ENCODE peak calls at places on chromosomes 6 and 20, in five cellular contexts. One of them, this sample, is unnamed.

GRCh38 chr6:21999012-21999528 is 297.8 kb downstream of the PRL start:
- DNase-seq in HT-29: no peak
- DNase-seq in mucosa of descending colon: no peak
- DNase-seq in uterus: no peak
- DNase-seq in foreskin fibroblast: no peak
- DNase-seq in this sample: no peak

GRCh38 chr6:75991941-75992340 is 80.5 kb downstream of the IMPG1 start:
- DNase-seq in HT-29: peak; percentile 17
- DNase-seq in foreskin fibroblast: no peak
- DNase-seq in uterus: no peak
- DNase-seq in mucosa of descending colon: no peak
- DNase-seq in this sample: no peak

GRCh38 chr6:74248966-74249365 is 553.0 kb downstream of the CD109 start:
- DNase-seq in HT-29: no peak
- DNase-seq in foreskin fibroblast: no peak
- DNase-seq in uterus: no peak
- DNase-seq in mucosa of descending colon: no peak
- DNase-seq in this sample: no peak

GRCh38 chr6:1108198-1108597 is 203.7 kb upstream of the FOXQ1 start:
- DNase-seq in mucosa of descending colon: no peak
- DNase-seq in uterus: no peak
- DNase-seq in foreskin fibroblast: no peak
- DNase-seq in HT-29: no peak
- DNase-seq in this sample: no peak

GRCh38 chr20:61608275-61609085 is 356.4 kb downstream of the CDH4 start:
- DNase-seq in HT-29: peak; percentile 54
- DNase-seq in foreskin fibroblast: no peak
- DNase-seq in mucosa of descending colon: peak; percentile 9
- DNase-seq in uterus: no peak
- DNase-seq in this sample: no peak

GRCh38 chr6:158018851-158019361 is 37.2 kb downstream of the SYNJ2 start:
- DNase-seq in HT-29: no peak
- DNase-seq in uterus: no peak
- DNase-seq in foreskin fibroblast: peak; percentile 37
- DNase-seq in mucosa of descending colon: no peak
- DNase-seq in this sample: no peak

GRCh38 chr6:22717906-22718305 is 148.5 kb downstream of the HDGFL1 start:
- DNase-seq in foreskin fibroblast: no peak
- DNase-seq in uterus: peak; percentile 26
- DNase-seq in mucosa of descending colon: peak; percentile 65
- DNase-seq in HT-29: no peak
- DNase-seq in this sample: no peak

GRCh38 chr6:34289137-34289536 is 40.3 kb upstream of the SMIM29 start:
- DNase-seq in uterus: no peak
- DNase-seq in foreskin fibroblast: no peak
- DNase-seq in mucosa of descending colon: no peak
- DNase-seq in HT-29: no peak
- DNase-seq in this sample: no peak

GRCh38 chr20:32731882-32732266 is 11.4 kb downstream of the COMMD7 start:
- DNase-seq in HT-29: no peak
- DNase-seq in uterus: no peak
- DNase-seq in foreskin fibroblast: no peak
- DNase-seq in mucosa of descending colon: no peak
- DNase-seq in this sample: no peak

GRCh38 chr20:44832724-44833123 is 22.4 kb upstream of the RIMS4 start:
- DNase-seq in mucosa of descending colon: no peak
- DNase-seq in uterus: no peak
- DNase-seq in foreskin fibroblast: peak; percentile 7
- DNase-seq in HT-29: no peak
- DNase-seq in this sample: no peak

GRCh38 chr6:53627391-53628218 is 38.0 kb downstream of the KLHL31 start:
- DNase-seq in uterus: no peak
- DNase-seq in HT-29: no peak
- DNase-seq in mucosa of descending colon: no peak
- DNase-seq in foreskin fibroblast: no peak
- DNase-seq in this sample: no peak

GRCh38 chr6:83307849-83308248 is 114.7 kb downstream of the RWDD2A start:
- DNase-seq in HT-29: no peak
- DNase-seq in uterus: no peak
- DNase-seq in foreskin fibroblast: no peak
- DNase-seq in mucosa of descending colon: no peak
- DNase-seq in this sample: no peak

GRCh38 chr6:127022297-127022696 is 96.2 kb upstream of the RSPO3 start:
- DNase-seq in uterus: peak; percentile 38
- DNase-seq in mucosa of descending colon: peak; percentile 71
- DNase-seq in foreskin fibroblast: peak; percentile 64
- DNase-seq in HT-29: peak; percentile 58
- DNase-seq in this sample: peak; percentile 45